ENCODE peak calls at places on chromosomes 16 and 17, in five cellular contexts. One of them, this sample, is unnamed.

GRCh38 chr17:17567114-17567513 is 24.4 kb downstream of the PEMT start:
- DNase-seq in endothelial cell of umbilical vein: no peak
- DNase-seq in spleen: no peak
- DNase-seq in stomach: peak
- DNase-seq in transverse colon: no peak
- DNase-seq in this sample: no peak

GRCh38 chr17:49583889-49584288 is 8.2 kb downstream of the NXPH3 start:
- DNase-seq in endothelial cell of umbilical vein: no peak
- DNase-seq in spleen: no peak
- DNase-seq in stomach: no peak
- DNase-seq in transverse colon: no peak
- DNase-seq in this sample: no peak

GRCh38 chr16:78504391-78504945 is 405.0 kb downstream of the WWOX start:
- DNase-seq in endothelial cell of umbilical vein: no peak
- DNase-seq in spleen: no peak
- DNase-seq in stomach: peak
- DNase-seq in transverse colon: peak
- DNase-seq in this sample: no peak

GRCh38 chr17:83194189-83194565 is 114.8 kb downstream of the METRNL start:
- DNase-seq in endothelial cell of umbilical vein: no peak
- DNase-seq in spleen: peak
- DNase-seq in stomach: no peak
- DNase-seq in transverse colon: peak
- DNase-seq in this sample: no peak

GRCh38 chr17:7045492-7046126 is 1.7 kb upstream of the SLC16A11 start:
- DNase-seq in endothelial cell of umbilical vein: peak
- DNase-seq in spleen: no peak
- DNase-seq in stomach: peak
- DNase-seq in transverse colon: peak
- DNase-seq in this sample: no peak

GRCh38 chr17:63634163-63634562 is 11.9 kb downstream of the MAP3K3 start:
- DNase-seq in endothelial cell of umbilical vein: peak
- DNase-seq in spleen: no peak
- DNase-seq in stomach: no peak
- DNase-seq in transverse colon: no peak
- DNase-seq in this sample: no peak

GRCh38 chr17:61317779-61318178 is 81.9 kb upstream of the TBX2 start:
- DNase-seq in endothelial cell of umbilical vein: no peak
- DNase-seq in spleen: peak
- DNase-seq in stomach: no peak
- DNase-seq in transverse colon: no peak
- DNase-seq in this sample: no peak

GRCh38 chr17:72489273-72489641 is 368.4 kb downstream of the SOX9 start:
- DNase-seq in endothelial cell of umbilical vein: no peak
- DNase-seq in spleen: peak
- DNase-seq in stomach: no peak
- DNase-seq in transverse colon: peak
- DNase-seq in this sample: no peak

GRCh38 chr16:30027588-30028437 is 3.3 kb downstream of the TLCD3B start:
- DNase-seq in endothelial cell of umbilical vein: no peak
- DNase-seq in spleen: no peak
- DNase-seq in stomach: no peak
- DNase-seq in transverse colon: no peak
- DNase-seq in this sample: no peak

GRCh38 chr17:81691608-81692007 is 7.8 kb downstream of the HGS start:
- DNase-seq in endothelial cell of umbilical vein: no peak
- DNase-seq in spleen: no peak
- DNase-seq in stomach: no peak
- DNase-seq in transverse colon: no peak
- DNase-seq in this sample: no peak

GRCh38 chr17:81338301-81339179 is 43.4 kb upstream of the SLC38A10 start:
- DNase-seq in endothelial cell of umbilical vein: no peak
- DNase-seq in spleen: peak
- DNase-seq in stomach: no peak
- DNase-seq in transverse colon: peak
- DNase-seq in this sample: no peak

GRCh38 chr17:36942631-36943125 is 5.4 kb downstream of the LHX1 start:
- DNase-seq in endothelial cell of umbilical vein: no peak
- DNase-seq in spleen: no peak
- DNase-seq in stomach: no peak
- DNase-seq in transverse colon: no peak
- DNase-seq in this sample: no peak

GRCh38 chr17:32444301-32445074 is at the start of gene PSMD11:
- DNase-seq in endothelial cell of umbilical vein: peak
- DNase-seq in spleen: peak
- DNase-seq in stomach: peak
- DNase-seq in transverse colon: peak
- DNase-seq in this sample: peak

GRCh38 chr17:32443827-32444300 is 446 bp upstream of the PSMD11 start:
- DNase-seq in endothelial cell of umbilical vein: no peak
- DNase-seq in spleen: no peak
- DNase-seq in stomach: no peak
- DNase-seq in transverse colon: no peak
- DNase-seq in this sample: no peak

GRCh38 chr17:32445497-32445896 is 1.2 kb downstream of the PSMD11 start:
- DNase-seq in endothelial cell of umbilical vein: no peak
- DNase-seq in spleen: no peak
- DNase-seq in stomach: no peak
- DNase-seq in transverse colon: no peak
- DNase-seq in this sample: no peak

GRCh38 chr17:32445976-32446375 is 1.7 kb downstream of the PSMD11 start:
- DNase-seq in endothelial cell of umbilical vein: no peak
- DNase-seq in spleen: no peak
- DNase-seq in stomach: no peak
- DNase-seq in transverse colon: no peak
- DNase-seq in this sample: no peak

DNA sequence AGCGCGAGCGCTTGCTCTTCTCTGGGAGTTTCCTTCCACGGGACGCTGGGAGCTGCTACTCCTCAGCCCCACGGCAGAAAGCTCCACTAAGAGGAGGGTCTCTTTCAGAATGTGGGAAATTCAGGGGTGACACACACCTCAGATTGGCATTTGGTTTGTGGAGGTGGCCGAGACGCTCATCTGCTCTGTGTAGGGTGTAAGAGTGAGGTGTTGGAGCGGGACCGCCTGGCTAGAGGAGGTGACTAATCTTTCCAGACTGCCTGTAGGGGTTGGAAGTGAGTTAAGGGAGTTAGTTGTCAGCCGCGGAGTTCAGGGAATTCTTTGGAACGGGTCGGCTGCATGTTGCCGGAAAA is 741 bp downstream of the PSMD11 start:
- DNase-seq in endothelial cell of umbilical vein: peak
- DNase-seq in spleen: no peak
- DNase-seq in stomach: peak
- DNase-seq in transverse colon: peak
- DNase-seq in this sample: no peak
- TF ChIP-seq POLR2AphosphoS5 in endothelial cell of umbilical vein: no peak
- TF ChIP-seq POLR2AphosphoS5 in spleen: no peak
- TF ChIP-seq POLR2AphosphoS5 in stomach: no peak
- TF ChIP-seq POLR2AphosphoS5 in transverse colon: peak
- TF ChIP-seq POLR2AphosphoS5 in this sample: no peak

DNA sequence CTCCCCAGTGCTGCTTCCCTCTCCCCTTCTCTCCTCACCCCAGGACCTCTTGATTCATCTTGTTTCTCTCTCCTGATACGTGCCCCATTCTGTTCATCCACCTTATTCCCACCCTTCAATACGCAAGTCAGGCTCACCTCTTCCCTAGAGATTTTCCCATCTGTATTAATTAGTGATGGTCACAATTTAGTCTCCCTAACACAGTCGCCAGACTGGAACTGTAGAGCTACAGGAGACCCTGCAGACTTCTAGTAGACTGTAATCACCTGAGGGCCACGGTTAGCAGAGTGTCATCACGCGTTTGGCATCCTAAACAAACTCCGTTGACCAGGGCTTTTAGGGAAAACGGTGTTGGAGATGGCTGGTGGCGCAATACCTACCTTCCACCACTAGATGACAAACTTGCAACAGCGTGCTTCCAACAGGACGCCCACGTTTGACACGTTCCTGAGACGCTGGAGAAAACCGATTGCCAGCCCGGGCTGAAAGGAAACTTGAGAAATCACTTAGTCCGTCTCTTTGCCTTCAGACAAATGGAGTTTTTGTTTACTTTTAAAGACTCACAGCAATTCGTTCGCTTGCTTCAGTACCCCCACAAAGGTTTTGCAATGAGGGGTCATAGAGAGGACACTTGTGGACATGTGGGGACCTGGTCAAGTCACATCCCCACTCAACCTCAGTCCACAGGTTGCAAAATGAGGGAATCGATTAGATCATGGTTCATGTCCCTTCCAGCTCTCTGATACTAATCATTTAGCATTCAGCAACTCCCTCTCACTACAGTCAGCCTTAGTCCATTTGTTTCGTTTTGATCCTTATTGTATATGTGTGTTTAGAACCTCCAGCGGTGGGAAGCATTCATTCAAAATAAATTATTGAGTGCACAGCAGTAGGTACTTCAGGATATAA is 20.6 kb downstream of the MYL4 start:
- DNase-seq in endothelial cell of umbilical vein: peak
- DNase-seq in spleen: peak
- DNase-seq in stomach: peak
- DNase-seq in transverse colon: peak
- DNase-seq in this sample: no peak
- TF ChIP-seq POLR2A in endothelial cell of umbilical vein: peak
- TF ChIP-seq POLR2A in spleen: no peak
- TF ChIP-seq POLR2A in stomach: no peak
- TF ChIP-seq POLR2A in transverse colon: no peak
- TF ChIP-seq POLR2A in this sample: no peak

GRCh38 chr16:54632322-54632721 is 298.3 kb upstream of the IRX5 start:
- DNase-seq in endothelial cell of umbilical vein: no peak
- DNase-seq in spleen: no peak
- DNase-seq in stomach: no peak
- DNase-seq in transverse colon: no peak
- DNase-seq in this sample: no peak

GRCh38 chr16:54628796-54629625 is 301.7 kb upstream of the IRX5 start:
- DNase-seq in endothelial cell of umbilical vein: no peak
- DNase-seq in spleen: no peak
- DNase-seq in stomach: peak
- DNase-seq in transverse colon: no peak
- DNase-seq in this sample: no peak

GRCh38 chr16:54632821-54633220 is 297.8 kb upstream of the IRX5 start:
- DNase-seq in endothelial cell of umbilical vein: no peak
- DNase-seq in spleen: no peak
- DNase-seq in stomach: no peak
- DNase-seq in transverse colon: no peak
- DNase-seq in this sample: no peak

GRCh38 chr16:54630284-54630967 is 300.2 kb upstream of the IRX5 start:
- DNase-seq in endothelial cell of umbilical vein: no peak
- DNase-seq in spleen: no peak
- DNase-seq in stomach: no peak
- DNase-seq in transverse colon: no peak
- DNase-seq in this sample: no peak

GRCh38 chr16:54627616-54628015 is 303.0 kb upstream of the IRX5 start:
- DNase-seq in endothelial cell of umbilical vein: no peak
- DNase-seq in spleen: no peak
- DNase-seq in stomach: no peak
- DNase-seq in transverse colon: no peak
- DNase-seq in this sample: no peak
- TF ChIP-seq CTCF in endothelial cell of umbilical vein: no peak
- TF ChIP-seq CTCF in spleen: no peak
- TF ChIP-seq CTCF in stomach: no peak
- TF ChIP-seq CTCF in transverse colon: no peak
- TF ChIP-seq CTCF in this sample: no peak

GRCh38 chr17:42679492-42680330 is 1.9 kb downstream of the CCR10 start:
- DNase-seq in endothelial cell of umbilical vein: peak
- DNase-seq in spleen: peak
- DNase-seq in stomach: peak
- DNase-seq in transverse colon: peak
- DNase-seq in this sample: no peak
- TF ChIP-seq POLR2AphosphoS5 in endothelial cell of umbilical vein: peak
- TF ChIP-seq POLR2AphosphoS5 in spleen: peak
- TF ChIP-seq POLR2AphosphoS5 in stomach: peak
- TF ChIP-seq POLR2AphosphoS5 in transverse colon: peak
- TF ChIP-seq POLR2AphosphoS5 in this sample: peak

GRCh38 chr16:14301150-14302030 is 230.3 kb downstream of the MRTFB start:
- DNase-seq in endothelial cell of umbilical vein: peak
- DNase-seq in spleen: peak
- DNase-seq in stomach: peak
- DNase-seq in transverse colon: peak
- DNase-seq in this sample: no peak
- TF ChIP-seq POLR2A in endothelial cell of umbilical vein: no peak
- TF ChIP-seq POLR2A in spleen: no peak
- TF ChIP-seq POLR2A in stomach: no peak
- TF ChIP-seq POLR2A in transverse colon: no peak
- TF ChIP-seq POLR2A in this sample: no peak

DNA sequence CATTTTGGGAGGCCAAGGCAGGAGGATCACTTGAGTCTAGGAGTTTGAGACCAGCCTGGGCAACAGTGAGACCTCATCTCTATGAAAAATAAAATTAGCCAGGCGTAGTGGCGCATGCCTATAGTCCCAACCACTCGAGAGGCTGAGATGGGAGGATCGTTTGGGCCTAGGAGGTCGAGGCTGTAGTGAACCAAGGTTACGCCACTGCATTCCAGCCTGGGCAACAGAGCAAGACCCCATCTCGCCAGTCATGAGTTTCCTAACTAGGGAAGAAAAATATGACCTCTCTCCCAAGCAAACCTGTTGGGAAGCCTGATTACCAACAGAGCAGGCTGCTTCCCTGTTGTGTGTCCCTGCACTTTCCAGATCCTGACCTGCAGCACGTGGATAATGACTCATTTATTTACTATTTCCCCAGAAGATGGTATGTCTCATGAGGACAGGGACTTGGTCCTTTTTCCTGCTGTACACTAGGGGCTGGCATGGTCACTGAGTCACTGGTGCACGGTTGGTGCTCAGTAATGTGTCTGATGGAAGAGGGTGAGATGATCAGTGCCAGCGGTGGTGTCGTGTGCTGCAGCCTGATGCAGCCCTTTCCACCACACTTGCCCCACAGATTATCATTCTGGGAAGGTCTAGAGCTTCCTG is 30.8 kb downstream of the NMT1 start:
- DNase-seq in endothelial cell of umbilical vein: peak
- DNase-seq in spleen: peak
- DNase-seq in stomach: no peak
- DNase-seq in transverse colon: no peak
- DNase-seq in this sample: no peak
- TF ChIP-seq CTCF in endothelial cell of umbilical vein: no peak
- TF ChIP-seq CTCF in spleen: no peak
- TF ChIP-seq CTCF in stomach: no peak
- TF ChIP-seq CTCF in transverse colon: no peak
- TF ChIP-seq CTCF in this sample: no peak

DNA sequence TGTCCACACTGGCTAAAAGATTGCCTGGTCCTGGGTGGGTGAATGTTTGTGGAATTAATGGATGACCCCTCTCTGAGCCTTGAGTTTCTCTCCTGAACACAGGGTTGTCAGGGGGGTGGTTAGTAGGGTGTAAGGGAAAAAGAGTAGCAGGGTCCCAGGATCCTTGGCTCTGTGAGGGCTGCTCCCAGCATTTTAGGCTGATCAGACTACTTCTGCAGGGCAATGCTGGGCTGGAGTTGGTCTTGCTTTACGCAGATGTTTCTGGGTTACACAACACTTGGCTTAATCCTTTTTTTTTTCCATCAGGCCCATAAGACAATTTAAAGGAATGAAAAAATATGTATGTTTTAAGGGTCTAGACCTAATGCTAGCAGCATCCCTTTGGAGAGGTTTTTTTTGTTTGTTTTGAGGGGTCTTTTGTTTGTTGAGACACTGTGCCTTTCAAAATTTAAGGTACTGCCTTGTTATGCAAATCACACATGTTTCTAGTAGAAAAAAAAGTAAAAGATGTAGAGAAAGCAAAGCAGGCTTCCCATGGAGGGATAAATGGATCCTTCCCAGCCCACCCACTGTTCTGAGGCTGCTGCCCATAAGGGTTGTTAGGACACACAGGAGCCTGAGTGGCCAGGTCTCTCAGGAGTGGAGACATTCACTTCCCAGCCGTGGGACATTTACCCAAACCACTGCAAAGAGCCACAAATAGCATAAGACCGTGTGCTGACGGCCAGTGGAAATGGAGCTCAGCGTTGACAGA is 225.6 kb upstream of the HSBP1 start:
- DNase-seq in endothelial cell of umbilical vein: no peak
- DNase-seq in spleen: no peak
- DNase-seq in stomach: no peak
- DNase-seq in transverse colon: no peak
- DNase-seq in this sample: no peak
- TF ChIP-seq POLR2AphosphoS5 in endothelial cell of umbilical vein: no peak
- TF ChIP-seq POLR2AphosphoS5 in spleen: no peak
- TF ChIP-seq POLR2AphosphoS5 in stomach: no peak
- TF ChIP-seq POLR2AphosphoS5 in transverse colon: no peak
- TF ChIP-seq POLR2AphosphoS5 in this sample: no peak